ENCODE peak calls at places on chromosome 19, in four cellular contexts. O is GM12865; X is activated naive CD4-positive, alpha-beta T cell treated with anti-CD3 and anti-CD28 coated beads for 36 hours; R is non-pigmented ciliary epithelial cell. C is an unnamed sample.

GRCh38 chr19:48639483-48640375 is 2.5 kb upstream of the DBP start:
- DNase-seq in X (no peak), O (no peak), R (no peak), C (no peak)

GRCh38 chr19:10895363-10895762 is 24.0 kb downstream of the CARM1 start:
- DNase-seq in R (no peak), O (no peak), X (no peak), C (no peak)

GRCh38 chr19:30416375-30416774 is 44.2 kb downstream of the ZNF536 start:
- DNase-seq in O (no peak), X (no peak), R (no peak), C (no peak)

GRCh38 chr19:16185925-16186234 is 670 bp downstream of the FAM32A start:
- DNase-seq in X (no peak), O (no peak), R (no peak), C (no peak)

GRCh38 chr19:17757125-17757524 is 5.8 kb downstream of the FCHO1 start:
- DNase-seq in X (no peak), R (no peak), O (no peak), C (no peak)

GRCh38 chr19:28569132-28570114 is 643.5 kb downstream of the UQCRFS1 start:
- DNase-seq in O (no peak), X (no peak), R (no peak), C (no peak)

GRCh38 chr19:47133021-47133471 is 2.4 kb downstream of the SAE1 start:
- DNase-seq in X (no peak), O (no peak), R (no peak), C (no peak)

GRCh38 chr19:7969560-7969949 is 26.1 kb upstream of the TIMM44 start:
- DNase-seq in X (no peak), R (no peak), O (no peak), C (no peak)

GRCh38 chr19:45962021-45962420 is 11.6 kb downstream of the NOVA2 start:
- DNase-seq in O (no peak), X (no peak), R (no peak), C (no peak)

GRCh38 chr19:19146000-19146608 is 7.8 kb upstream of the TMEM161A start:
- DNase-seq in X (peak), R (peak), O (peak), C (no peak)

GRCh38 chr19:45876411-45877197 is 9.3 kb downstream of the IRF2BP1 start:
- DNase-seq in R (no peak), O (no peak), X (peak), C (no peak)

GRCh38 chr19:12994701-12995595 is at the start of gene NFIX:
- DNase-seq in X (peak), O (peak), R (no peak), C (no peak)

GRCh38 chr19:38434549-38435051 is 1.1 kb downstream of the RYR1 start:
- DNase-seq in X (no peak), R (no peak), O (no peak), C (no peak)

GRCh38 chr19:34667349-34668076 is 9.4 kb downstream of the SCGB2B2 start:
- DNase-seq in X (no peak), O (no peak), R (no peak), C (no peak)

GRCh38 chr19:3324405-3324856 is 42.0 kb upstream of the NFIC start:
- DNase-seq in O (peak), R (no peak), X (peak), C (peak)

GRCh38 chr19:52270266-52270885 is 989 bp downstream of the ZNF766 start:
- DNase-seq in O (peak), R (no peak), X (peak), C (no peak)

GRCh38 chr19:52946322-52947310 is 16.1 kb downstream of the ZNF816 start:
- DNase-seq in O (no peak), X (no peak), R (no peak), C (no peak)

GRCh38 chr19:7595466-7596133 is at the start of gene CAMSAP3:
- DNase-seq in X (peak), R (no peak), O (peak), C (no peak)

C was measured in GM12864.